ENCODE peak calls at places on chromosomes 1 and 21, in six cellular contexts. P, V, S, D, A and G are unnamed samples.

GRCh38 chr1:232385221-232385620 is 244.7 kb downstream of the SIPA1L2 start:
- DNase-seq in D (no peak), S (no peak), V (no peak), A (no peak), P (no peak), G (no peak)

GRCh38 chr1:52057876-52058275 is 1.8 kb downstream of the BTF3L4 start:
- DNase-seq in V (no peak), S (no peak), A (no peak), D (no peak), P (no peak), G (no peak)

GRCh38 chr1:193211539-193211938 is 25.1 kb upstream of the B3GALT2 start:
- DNase-seq in D (no peak), P (no peak), A (no peak), V (no peak), S (peak; percentile 54), G (peak; percentile 19)

GRCh38 chr1:158145173-158145719 is 35.4 kb upstream of the CD1D start:
- DNase-seq in A (no peak), V (no peak), D (no peak), P (peak; percentile 35), S (no peak), G (no peak)

GRCh38 chr1:50959303-50959912 is 659 bp downstream of the FAF1 start:
- DNase-seq in A (no peak), S (no peak), P (no peak), D (no peak), V (peak; percentile 86), G (no peak)

GRCh38 chr1:234517087-234517802 is 38.3 kb upstream of the TARBP1 start:
- DNase-seq in V (no peak), S (no peak), P (no peak), A (no peak), D (no peak), G (no peak)

GRCh38 chr1:150268342-150268705 is 492 bp downstream of the APH1A start:
- DNase-seq in A (peak; percentile 23), V (peak; percentile 88), P (no peak), S (no peak), D (no peak), G (no peak)

GRCh38 chr1:110875216-110875731 is 2.3 kb downstream of the CD53 start:
- DNase-seq in D (no peak), S (no peak), P (peak; percentile 10), V (no peak), A (peak; percentile 18), G (peak; percentile 73)

GRCh38 chr1:30801826-30802198 is 44.2 kb upstream of the LAPTM5 start:
- DNase-seq in V (peak; percentile 96), S (peak; percentile 60), P (peak; percentile 71), D (peak; percentile 74), A (peak; percentile 78), G (no peak)

GRCh38 chr1:244114895-244115294 is 63.8 kb downstream of the ZBTB18 start:
- DNase-seq in S (no peak), V (no peak), P (no peak), D (no peak), A (no peak), G (no peak)

GRCh38 chr1:67570473-67571143 is 114.4 kb upstream of the GADD45A start:
- DNase-seq in D (no peak), P (no peak), A (no peak), V (no peak), S (peak; percentile 81), G (no peak)

GRCh38 chr1:198184516-198184915 is 27.7 kb downstream of the NEK7 start:
- DNase-seq in S (no peak), P (no peak), D (no peak), V (no peak), A (no peak), G (no peak)

GRCh38 chr1:191152776-191153175 is 675.1 kb upstream of the BRINP3 start:
- DNase-seq in V (no peak), S (no peak), A (no peak), P (no peak), D (no peak), G (no peak)

GRCh38 chr1:58881471-58881994 is 97.7 kb upstream of the JUN start:
- DNase-seq in V (no peak), S (peak; percentile 73), A (no peak), P (peak; percentile 11), D (no peak), G (no peak)

GRCh38 chr1:221723918-221724263 is 18.0 kb downstream of the DUSP10 start:
- DNase-seq in D (no peak), P (no peak), S (no peak), A (no peak), V (no peak), G (no peak)

GRCh38 chr1:204094262-204095247 is 21.6 kb downstream of the SOX13 start:
- DNase-seq in P (no peak), S (no peak), A (no peak), V (no peak), D (no peak), G (no peak)

GRCh38 chr21:35585155-35585554 is 475.2 kb downstream of the SETD4 start:
- DNase-seq in P (no peak), S (no peak), V (no peak), A (no peak), D (no peak), G (no peak)

GRCh38 chr1:172321429-172321828 is 99.1 kb upstream of the C1orf105 start:
- DNase-seq in V (no peak), D (peak; percentile 70), A (no peak), P (no peak), S (no peak), G (no peak)

GRCh38 chr1:240244968-240245628 is 153.4 kb downstream of the FMN2 start:
- DNase-seq in S (no peak), A (no peak), V (no peak), P (no peak), D (no peak), G (no peak)

GRCh38 chr1:28046716-28047115 is 41.7 kb downstream of the EYA3 start:
- DNase-seq in D (no peak), V (no peak), S (no peak), A (no peak), P (no peak), G (no peak)

GRCh38 chr21:35275776-35276175 is 226.7 kb upstream of the RUNX1 start:
- DNase-seq in V (no peak), A (no peak), P (no peak), S (no peak), D (no peak), G (no peak)